ENCODE peak calls at places on chromosomes 6 and 20, in four cellular contexts. S, B, I and Z are unnamed samples. For H3K36me3, the result is how much of the 10 kb centered on the place peaks cover.

GRCh38 chr6:37323568-37323967 is 30.2 kb upstream of the RNF8 start:
- DNase-seq in I (peak), B (no peak), S (no peak), Z (no peak)

GRCh38 chr6:139291813-139292619 is at the start of gene TXLNB:
- DNase-seq in I (peak), S (peak), B (peak), Z (peak)

GRCh38 chr6:41326092-41326491 is 9.3 kb upstream of the NCR2 start:
- DNase-seq in S (no peak), B (no peak), I (no peak), Z (no peak)

GRCh38 chr6:9657994-9658393 is 756.9 kb downstream of the TFAP2A start:
- DNase-seq in S (no peak), B (no peak), I (no peak), Z (no peak)

GRCh38 chr6:110520188-110520956 is 44.0 kb upstream of the SLC22A16 start:
- DNase-seq in I (no peak), B (no peak), S (no peak), Z (no peak)

GRCh38 chr20:58592076-58592695 is 58.9 kb upstream of the STX16 start:
- DNase-seq in I (no peak), B (no peak), S (no peak), Z (no peak)

GRCh38 chr20:40720826-40721225 is 31.8 kb upstream of the MAFB start:
- DNase-seq in I (no peak), B (no peak), S (no peak), Z (no peak)

GRCh38 chr6:50661636-50662035 is 51.7 kb upstream of the TFAP2D start:
- DNase-seq in B (no peak), I (no peak), S (no peak), Z (no peak)

GRCh38 chr6:160424256-160424655 is 76.1 kb downstream of the SLC22A3 start:
- DNase-seq in S (no peak), B (no peak), I (no peak), Z (no peak)

GRCh38 chr20:63881451-63882226 is 13.3 kb upstream of the DNAJC5 start:
- DNase-seq in B (no peak), I (no peak), S (no peak), Z (no peak)
- H3K36me3 ChIP-seq in B (half or more), I (under half), S (half or more), Z (half or more)

DNA sequence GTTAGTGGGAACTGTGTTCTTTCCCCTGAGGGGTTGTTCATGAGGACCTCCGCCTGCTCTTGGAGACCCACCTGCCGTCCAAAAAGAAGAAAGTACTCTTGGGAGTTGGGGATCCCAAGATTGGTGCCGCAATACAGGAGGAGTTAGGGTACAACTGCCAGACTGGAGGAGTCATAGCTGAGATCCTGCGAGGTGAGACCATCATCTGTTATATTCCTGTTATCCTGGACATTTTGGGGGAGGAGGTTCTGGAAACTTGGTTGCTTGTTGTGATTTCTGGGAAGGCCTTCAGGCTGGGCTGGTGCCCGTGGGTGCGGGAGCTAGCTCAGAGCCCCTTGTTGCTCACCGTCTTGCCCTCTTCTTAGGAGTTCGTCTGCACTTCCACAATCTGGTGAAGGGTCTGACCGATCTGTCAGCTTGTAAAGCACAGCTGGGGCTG is 2.0 kb downstream of the NOP56 start:
- DNase-seq in I (no peak), B (no peak), S (no peak), Z (no peak)
- H3K36me3 ChIP-seq in I (under half), B (half or more), S (half or more), Z (under half)

DNA sequence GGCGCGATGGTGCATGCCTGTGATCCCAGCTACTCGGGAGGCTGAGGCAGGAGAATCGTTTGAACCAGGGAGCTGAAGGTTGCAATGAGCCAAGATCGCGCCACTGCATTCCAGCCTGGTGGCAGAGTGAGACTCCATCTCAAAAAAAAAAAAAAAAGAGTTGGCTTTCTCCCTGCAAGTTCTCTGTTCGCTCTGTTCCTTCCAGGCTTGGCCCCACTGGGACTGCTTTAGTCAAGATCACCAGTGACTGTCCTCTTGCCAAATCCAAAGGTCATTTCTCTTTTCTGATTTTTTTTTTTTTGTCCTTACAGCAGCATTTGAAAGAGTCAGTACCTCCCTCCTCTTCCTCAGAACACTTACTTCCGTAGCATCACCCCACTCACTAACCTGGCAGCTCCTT is 10.8 kb upstream of the GNRH2 start:
- DNase-seq in I (no peak), B (peak), S (no peak), Z (no peak)
- H3K36me3 ChIP-seq in I (under half), B (half or more), S (half or more), Z (under half)

GRCh38 chr6:35905841-35906498 is 14.9 kb downstream of the SRPK1 start:
- DNase-seq in B (no peak), I (peak), S (no peak), Z (no peak)

GRCh38 chr6:35905141-35905785 is 15.6 kb downstream of the SRPK1 start:
- DNase-seq in S (no peak), B (no peak), I (no peak), Z (no peak)

GRCh38 chr6:35903679-35904078 is 17.2 kb downstream of the SRPK1 start:
- DNase-seq in I (no peak), S (no peak), B (no peak), Z (no peak)

GRCh38 chr6:35906499-35906846 is 14.4 kb downstream of the SRPK1 start:
- DNase-seq in I (peak), S (no peak), B (no peak), Z (no peak)

GRCh38 chr6:35907750-35908149 is 13.1 kb downstream of the SRPK1 start:
- DNase-seq in B (no peak), S (no peak), I (no peak), Z (no peak)
- H3K36me3 ChIP-seq in B (under half), S (half or more), I (under half), Z (half or more)

GRCh38 chr20:38044685-38045084 is 11.1 kb downstream of the RPRD1B start:
- DNase-seq in S (no peak), B (no peak), I (no peak), Z (no peak)
- H3K36me3 ChIP-seq in S (half or more), B (under half), I (under half), Z (under half)